ENCODE peak calls at places on chromosomes 2 and 18, in ten cellular contexts. One of them, this sample, is unnamed.

GRCh38 chr18:77059294-77059916 is 73.2 kb downstream of the MBP start:
- DNase-seq in IMR-90: peak
- DNase-seq in T-helper 2 cell: no peak
- DNase-seq in T-helper 9 cell: no peak
- DNase-seq in MCF 10A: peak
- DNase-seq in AG09319: no peak
- DNase-seq in cortex of kidney: no peak
- DNase-seq in germinal center: peak
- DNase-seq in left ventricle myocardium inferior: no peak
- DNase-seq in fibroblast of lung: peak
- DNase-seq in this sample: peak

GRCh38 chr2:70926042-70926441 is 9.7 kb upstream of the ATP6V1B1 start:
- DNase-seq in AG09319: no peak
- DNase-seq in cortex of kidney: no peak
- DNase-seq in T-helper 9 cell: no peak
- DNase-seq in MCF 10A: no peak
- DNase-seq in T-helper 2 cell: no peak
- DNase-seq in fibroblast of lung: no peak
- DNase-seq in IMR-90: no peak
- DNase-seq in left ventricle myocardium inferior: no peak
- DNase-seq in germinal center: no peak
- DNase-seq in this sample: no peak

GRCh38 chr18:63540131-63540530 is 2.0 kb upstream of the SERPINB12 start:
- DNase-seq in left ventricle myocardium inferior: no peak
- DNase-seq in AG09319: no peak
- DNase-seq in T-helper 9 cell: no peak
- DNase-seq in IMR-90: peak
- DNase-seq in fibroblast of lung: no peak
- DNase-seq in cortex of kidney: no peak
- DNase-seq in T-helper 2 cell: no peak
- DNase-seq in MCF 10A: no peak
- DNase-seq in germinal center: no peak
- DNase-seq in this sample: no peak

GRCh38 chr2:240946654-240947053 is 40.5 kb downstream of the CROCC2 start:
- DNase-seq in AG09319: no peak
- DNase-seq in MCF 10A: peak
- DNase-seq in T-helper 2 cell: no peak
- DNase-seq in fibroblast of lung: no peak
- DNase-seq in T-helper 9 cell: no peak
- DNase-seq in cortex of kidney: no peak
- DNase-seq in germinal center: no peak
- DNase-seq in IMR-90: no peak
- DNase-seq in left ventricle myocardium inferior: no peak
- DNase-seq in this sample: no peak

GRCh38 chr18:8960740-8961657 is 141.5 kb upstream of the NDUFV2 start:
- DNase-seq in fibroblast of lung: peak
- DNase-seq in T-helper 9 cell: no peak
- DNase-seq in T-helper 2 cell: no peak
- DNase-seq in IMR-90: peak
- DNase-seq in germinal center: no peak
- DNase-seq in AG09319: no peak
- DNase-seq in left ventricle myocardium inferior: no peak
- DNase-seq in cortex of kidney: no peak
- DNase-seq in MCF 10A: peak
- DNase-seq in this sample: no peak

GRCh38 chr2:237724811-237725478 is 73.6 kb upstream of the RBM44 start:
- DNase-seq in IMR-90: no peak
- DNase-seq in T-helper 9 cell: no peak
- DNase-seq in MCF 10A: no peak
- DNase-seq in AG09319: no peak
- DNase-seq in germinal center: no peak
- DNase-seq in fibroblast of lung: no peak
- DNase-seq in T-helper 2 cell: no peak
- DNase-seq in cortex of kidney: no peak
- DNase-seq in left ventricle myocardium inferior: no peak
- DNase-seq in this sample: no peak

GRCh38 chr2:196277002-196277401 is 105.6 kb upstream of the STK17B start:
- DNase-seq in left ventricle myocardium inferior: no peak
- DNase-seq in fibroblast of lung: peak
- DNase-seq in IMR-90: peak
- DNase-seq in T-helper 9 cell: no peak
- DNase-seq in MCF 10A: no peak
- DNase-seq in AG09319: no peak
- DNase-seq in cortex of kidney: no peak
- DNase-seq in germinal center: peak
- DNase-seq in T-helper 2 cell: no peak
- DNase-seq in this sample: no peak

GRCh38 chr18:73739098-73739497 is 408.5 kb downstream of the FBXO15 start:
- DNase-seq in cortex of kidney: no peak
- DNase-seq in T-helper 2 cell: no peak
- DNase-seq in germinal center: no peak
- DNase-seq in left ventricle myocardium inferior: no peak
- DNase-seq in IMR-90: no peak
- DNase-seq in MCF 10A: no peak
- DNase-seq in fibroblast of lung: no peak
- DNase-seq in T-helper 9 cell: no peak
- DNase-seq in AG09319: no peak
- DNase-seq in this sample: no peak

GRCh38 chr2:200026838-200027237 is 71.5 kb downstream of the MAIP1 start:
- DNase-seq in T-helper 9 cell: no peak
- DNase-seq in AG09319: peak
- DNase-seq in T-helper 2 cell: no peak
- DNase-seq in fibroblast of lung: peak
- DNase-seq in germinal center: no peak
- DNase-seq in IMR-90: peak
- DNase-seq in MCF 10A: no peak
- DNase-seq in left ventricle myocardium inferior: no peak
- DNase-seq in cortex of kidney: no peak
- DNase-seq in this sample: no peak

GRCh38 chr2:85511008-85511895 is 27.7 kb upstream of the MAT2A start:
- DNase-seq in MCF 10A: no peak
- DNase-seq in T-helper 9 cell: no peak
- DNase-seq in left ventricle myocardium inferior: no peak
- DNase-seq in IMR-90: peak
- DNase-seq in germinal center: no peak
- DNase-seq in fibroblast of lung: peak
- DNase-seq in T-helper 2 cell: no peak
- DNase-seq in cortex of kidney: no peak
- DNase-seq in AG09319: no peak
- DNase-seq in this sample: no peak

GRCh38 chr18:54215069-54215468 is 9.4 kb downstream of the MBD2 start:
- DNase-seq in fibroblast of lung: peak
- DNase-seq in T-helper 9 cell: no peak
- DNase-seq in cortex of kidney: no peak
- DNase-seq in IMR-90: peak
- DNase-seq in left ventricle myocardium inferior: no peak
- DNase-seq in AG09319: no peak
- DNase-seq in T-helper 2 cell: no peak
- DNase-seq in MCF 10A: no peak
- DNase-seq in germinal center: no peak
- DNase-seq in this sample: no peak

GRCh38 chr18:36399055-36399454 is 101.5 kb downstream of the FHOD3 start:
- DNase-seq in AG09319: no peak
- DNase-seq in fibroblast of lung: no peak
- DNase-seq in cortex of kidney: no peak
- DNase-seq in IMR-90: no peak
- DNase-seq in T-helper 2 cell: no peak
- DNase-seq in T-helper 9 cell: no peak
- DNase-seq in MCF 10A: peak
- DNase-seq in left ventricle myocardium inferior: no peak
- DNase-seq in germinal center: no peak
- DNase-seq in this sample: no peak

GRCh38 chr18:76264073-76264472 is 231.0 kb downstream of the ZNF516 start:
- DNase-seq in left ventricle myocardium inferior: no peak
- DNase-seq in cortex of kidney: no peak
- DNase-seq in IMR-90: no peak
- DNase-seq in T-helper 9 cell: no peak
- DNase-seq in MCF 10A: no peak
- DNase-seq in fibroblast of lung: no peak
- DNase-seq in AG09319: no peak
- DNase-seq in germinal center: no peak
- DNase-seq in T-helper 2 cell: no peak
- DNase-seq in this sample: no peak

This sample was measured in globus pallidus.